ENCODE peak calls at places on chromosome 14, in six cellular contexts. E is IMR-90, W is mesenchymal stem cell, V is neuronal stem cell, A is H1, N is trophoblast cell. Y is an unnamed sample.

GRCh38 chr14:61620130-61620946 is 75.0 kb upstream of the HIF1A start:
- DNase-seq in E (peak), W (peak), V (no peak), A (no peak), N (peak), Y (no peak)

GRCh38 chr14:89625988-89626806 is 209.2 kb upstream of the FOXN3 start:
- DNase-seq in E (no peak), W (no peak), V (no peak), A (no peak), N (no peak), Y (no peak)

GRCh38 chr14:23146980-23147379 is 27.9 kb upstream of the CEBPE start:
- DNase-seq in E (no peak), W (no peak), V (no peak), A (no peak), N (no peak), Y (no peak)

GRCh38 chr14:100065942-100066574 is 836 bp downstream of the EVL start:
- DNase-seq in E (no peak), W (no peak), V (no peak), A (no peak), N (no peak), Y (no peak)

GRCh38 chr14:94458558-94459200 is 6.1 kb upstream of the SERPINA11 start:
- DNase-seq in E (no peak), W (no peak), V (no peak), A (no peak), N (no peak), Y (peak)

GRCh38 chr14:93984987-93985410 is 8.6 kb upstream of the ASB2 start:
- DNase-seq in E (peak), W (peak), V (peak), A (peak), N (no peak), Y (peak)

GRCh38 chr14:58772814-58773620 is 135.3 kb downstream of the DACT1 start:
- DNase-seq in E (peak), W (peak), V (no peak), A (no peak), N (no peak), Y (peak)

GRCh38 chr14:100065161-100065871 is at the start of gene EVL:
- DNase-seq in E (no peak), W (no peak), V (no peak), A (no peak), N (no peak), Y (no peak)

GRCh38 chr14:78170203-78170602 is at the start of gene NRXN3:
- DNase-seq in E (no peak), W (no peak), V (peak), A (peak), N (no peak), Y (peak)

GRCh38 chr14:96574171-96574632 is 72.0 kb downstream of the PAPOLA start:
- DNase-seq in E (no peak), W (peak), V (no peak), A (no peak), N (no peak), Y (no peak)
- H4K91ac ChIP-seq in E (no peak), W (no peak), V (no peak), A (no peak), N (no peak), Y (no peak)

GRCh38 chr14:64082837-64083236 is 211.3 kb downstream of the ESR2 start:
- DNase-seq in E (no peak), W (peak), V (no peak), A (no peak), N (peak), Y (no peak)
- H3K9ac ChIP-seq in E (no peak), W (no peak), V (no peak), A (no peak), N (no peak), Y (no peak)

GRCh38 chr14:82390586-82390985 is 856.9 kb upstream of the SEL1L start:
- DNase-seq in E (no peak), W (no peak), V (no peak), A (no peak), N (no peak), Y (no peak)

GRCh38 chr14:82398313-82398712 is 864.7 kb upstream of the SEL1L start:
- DNase-seq in E (no peak), W (no peak), V (no peak), A (no peak), N (no peak), Y (no peak)

DNA sequence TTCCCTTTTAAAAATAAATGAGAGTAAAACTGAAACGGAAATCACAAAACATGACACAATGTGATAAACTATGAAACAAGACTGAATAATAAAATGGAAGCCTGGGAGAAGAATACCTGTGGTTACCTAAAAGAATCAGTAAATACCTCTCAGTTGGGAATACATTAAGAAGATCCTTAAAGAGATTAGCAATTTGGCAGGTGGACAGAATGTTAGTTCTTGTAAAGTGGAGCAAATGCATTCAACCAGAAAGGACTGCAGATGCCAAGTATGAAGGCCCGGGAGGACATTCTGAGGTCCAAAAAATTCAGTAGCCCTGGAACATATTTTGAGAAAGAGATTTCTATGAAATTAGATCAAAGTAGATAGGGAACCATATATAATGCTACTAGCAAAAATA is 861.3 kb upstream of the SEL1L start:
- DNase-seq in E (no peak), W (no peak), V (no peak), A (no peak), N (no peak), Y (no peak)
- H4K91ac ChIP-seq in E (no peak), W (no peak), V (no peak), A (no peak), N (no peak), Y (no peak)

GRCh38 chr14:81314443-81315175 is 85.5 kb downstream of the STON2 start:
- DNase-seq in E (no peak), W (no peak), V (no peak), A (no peak), N (no peak), Y (no peak)
- H3K9ac ChIP-seq in E (no peak), W (no peak), V (no peak), A (no peak), N (no peak), Y (peak)

GRCh38 chr14:102764220-102764671 is 13.0 kb upstream of the TRAF3 start:
- DNase-seq in E (no peak), W (no peak), V (no peak), A (no peak), N (no peak), Y (no peak)

GRCh38 chr14:102770147-102770909 is 6.9 kb upstream of the TRAF3 start:
- DNase-seq in E (no peak), W (no peak), V (no peak), A (no peak), N (no peak), Y (peak)

GRCh38 chr14:102770910-102771543 is 6.2 kb upstream of the TRAF3 start:
- DNase-seq in E (no peak), W (no peak), V (no peak), A (no peak), N (no peak), Y (no peak)

GRCh38 chr14:102769049-102769327 is 8.3 kb upstream of the TRAF3 start:
- DNase-seq in E (no peak), W (no peak), V (no peak), A (no peak), N (no peak), Y (no peak)

GRCh38 chr14:102768223-102769048 is 8.8 kb upstream of the TRAF3 start:
- DNase-seq in E (no peak), W (no peak), V (no peak), A (no peak), N (no peak), Y (no peak)
- H4K91ac ChIP-seq in E (no peak), W (no peak), V (no peak), A (no peak), N (no peak), Y (no peak)

GRCh38 chr14:75960219-75960618 is 21.6 kb downstream of the TGFB3 start:
- DNase-seq in E (no peak), W (no peak), V (no peak), A (no peak), N (no peak), Y (no peak)
- H3K9ac ChIP-seq in E (no peak), W (no peak), V (no peak), A (no peak), N (no peak), Y (no peak)

GRCh38 chr14:45198551-45198950 is 54.5 kb downstream of the MIS18BP1 start:
- DNase-seq in E (peak), W (no peak), V (no peak), A (no peak), N (no peak), Y (no peak)
- H4K91ac ChIP-seq in E (no peak), W (no peak), V (no peak), A (no peak), N (no peak), Y (no peak)